ENCODE peak calls at places on chromosomes 11 and 22, in eight cellular contexts. G is adrenal gland, U is endodermal cell, A is neural progenitor cell, Y is HFFc6, E is progenitor cell of endocrine pancreas, X is fibroblast of mammary gland, I is fibroblast of pulmonary artery. C is an unnamed sample.

GRCh38 chr11:12013771-12014170 is 5.3 kb upstream of the DKK3 start:
- DNase-seq in Y (no peak), G (no peak), I (peak; percentile 15), X (no peak), U (no peak), E (no peak), A (no peak), C (no peak)

GRCh38 chr11:119254239-119254638 is 48.1 kb downstream of the CBL start:
- DNase-seq in E (no peak), U (no peak), Y (no peak), I (no peak), G (no peak), X (no peak), A (no peak), C (no peak)

GRCh38 chr22:29475550-29475949 is 4.5 kb upstream of the NEFH start:
- DNase-seq in G (no peak), U (no peak), X (no peak), E (no peak), Y (no peak), A (no peak), I (no peak), C (no peak)

GRCh38 chr11:115576606-115577005 is 72.4 kb upstream of the CADM1 start:
- DNase-seq in E (no peak), Y (no peak), A (no peak), U (no peak), I (no peak), G (no peak), X (no peak), C (no peak)

GRCh38 chr22:49134076-49134475 is 693.6 kb downstream of the BRD1 start:
- DNase-seq in X (no peak), A (no peak), I (no peak), G (no peak), Y (no peak), E (no peak), U (no peak), C (no peak)

GRCh38 chr22:21736084-21736642 is 569 bp upstream of the YPEL1 start:
- DNase-seq in Y (no peak), I (no peak), A (no peak), U (no peak), G (no peak), X (no peak), E (no peak), C (no peak)

GRCh38 chr11:76587810-76588454 is 82.6 kb downstream of the LRRC32 start:
- DNase-seq in E (no peak), Y (no peak), I (no peak), X (no peak), G (no peak), U (no peak), A (no peak), C (no peak)

GRCh38 chr11:114587398-114587953 is 8.1 kb downstream of the NXPE4 start:
- DNase-seq in E (no peak), X (no peak), A (no peak), G (no peak), U (no peak), Y (no peak), I (no peak), C (no peak)

GRCh38 chr22:30309981-30310672 is 16.6 kb downstream of the TBC1D10A start:
- DNase-seq in A (no peak), Y (no peak), U (no peak), X (peak; percentile 45), E (no peak), G (no peak), I (no peak), C (no peak)

GRCh38 chr22:27952779-27953178 is 33.7 kb upstream of the PITPNB start:
- DNase-seq in U (no peak), E (no peak), I (peak; percentile 40), Y (no peak), X (peak; percentile 17), A (no peak), G (no peak), C (no peak)

GRCh38 chr11:82889133-82890001 is 10.9 kb downstream of the PRCP start:
- DNase-seq in I (no peak), Y (no peak), X (peak; percentile 32), A (no peak), G (no peak), U (peak; percentile 56), E (no peak), C (no peak)

GRCh38 chr22:40975346-40975745 is 24.2 kb downstream of the RBX1 start:
- DNase-seq in E (no peak), U (no peak), X (peak; percentile 28), Y (peak; percentile 5), G (no peak), A (no peak), I (no peak), C (no peak)
- TF ChIP-seq CTCF in E (no peak), U (no peak), X (no peak), Y (no peak), G (no peak), A (no peak), I (no peak), C (no peak)

GRCh38 chr11:8234910-8235309 is 28.8 kb downstream of the LMO1 start:
- DNase-seq in I (no peak), E (no peak), Y (no peak), G (no peak), U (no peak), A (no peak), X (no peak), C (no peak)

GRCh38 chr11:8232849-8233606 is 30.6 kb downstream of the LMO1 start:
- DNase-seq in Y (no peak), E (no peak), I (no peak), A (no peak), U (no peak), G (no peak), X (no peak), C (no peak)

GRCh38 chr11:8233691-8234424 is 29.8 kb downstream of the LMO1 start:
- DNase-seq in E (no peak), Y (no peak), G (peak; percentile 78), U (no peak), X (peak; percentile 47), A (no peak), I (no peak), C (no peak)

GRCh38 chr11:8235925-8236324 is 27.8 kb downstream of the LMO1 start:
- DNase-seq in I (no peak), G (no peak), A (no peak), U (no peak), Y (no peak), E (no peak), X (no peak), C (no peak)

GRCh38 chr11:8234425-8234821 is 29.3 kb downstream of the LMO1 start:
- DNase-seq in X (no peak), A (no peak), U (peak; percentile 70), G (peak; percentile 26), I (no peak), Y (no peak), E (no peak), C (no peak)
- TF ChIP-seq CTCF in X (no peak), A (peak; percentile 20), U (peak; percentile 52), G (no peak), I (no peak), Y (no peak), E (no peak), C (no peak)

GRCh38 chr11:2126520-2127085 is 12.6 kb downstream of the IGF2 start:
- DNase-seq in X (no peak), G (no peak), A (no peak), I (no peak), E (no peak), Y (no peak), U (no peak), C (no peak)
- TF ChIP-seq CTCF in X (no peak), G (no peak), A (no peak), I (no peak), E (no peak), Y (no peak), U (no peak), C (no peak)

DNA sequence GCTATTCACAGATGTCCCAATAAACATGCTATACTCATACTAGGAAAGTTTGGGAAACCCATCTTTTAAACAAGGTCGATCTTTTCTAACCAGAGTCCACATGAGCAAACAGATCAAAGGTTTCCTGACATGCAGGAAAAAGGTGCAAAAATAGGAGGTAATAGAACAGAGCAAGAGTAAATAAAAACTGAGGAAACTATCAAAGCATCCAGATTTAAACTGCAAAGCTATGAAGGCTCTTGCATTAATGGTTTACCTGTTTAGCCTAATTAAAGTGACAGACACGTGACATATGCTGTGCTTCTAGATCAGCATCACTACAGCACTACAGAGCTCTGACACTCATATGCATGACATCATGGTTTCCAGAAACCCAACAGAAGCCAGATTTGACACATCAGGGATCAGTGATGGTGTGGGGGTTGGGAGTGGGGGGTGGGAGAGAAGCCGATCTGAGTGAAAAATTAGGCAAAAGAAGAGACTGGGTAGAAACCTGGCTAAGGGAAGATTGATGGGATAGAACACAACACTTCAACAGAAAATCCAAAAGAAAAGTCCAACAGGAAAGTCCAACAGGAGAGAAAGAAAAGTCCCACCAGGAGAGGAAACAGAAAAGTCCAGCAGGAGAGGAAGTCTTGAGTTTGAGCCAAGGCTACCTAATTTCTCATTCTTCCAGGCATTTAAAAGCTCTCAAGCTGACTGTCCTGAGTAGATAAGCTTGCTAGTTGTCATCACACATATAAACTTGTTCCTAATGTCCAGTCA is 262.3 kb downstream of the SOX6 start:
- DNase-seq in U (no peak), I (no peak), E (no peak), Y (no peak), G (no peak), X (no peak), A (no peak), C (no peak)
- TF ChIP-seq CTCF in U (no peak), I (no peak), E (no peak), Y (no peak), G (no peak), X (no peak), A (no peak), C (no peak)

GRCh38 chr11:777288-778255 is at the start of gene GATD1:
- DNase-seq in X (peak; percentile 74), U (peak; percentile 97), Y (peak; percentile 80), I (peak; percentile 86), E (peak; percentile 95), G (peak; percentile 88), A (peak; percentile 96), C (peak; percentile 72)

GRCh38 chr11:779120-779954 is 2.0 kb upstream of the GATD1 start:
- DNase-seq in A (no peak), X (no peak), U (peak; percentile 45), Y (no peak), G (no peak), E (no peak), I (no peak), C (no peak)

GRCh38 chr11:782264-783174 is 5.2 kb upstream of the GATD1 start:
- DNase-seq in E (no peak), Y (no peak), U (no peak), A (no peak), I (no peak), X (no peak), G (no peak), C (no peak)

GRCh38 chr11:776459-777287 is 614 bp downstream of the GATD1 start:
- DNase-seq in E (peak; percentile 40), U (peak; percentile 91), X (no peak), I (no peak), G (peak; percentile 44), A (peak; percentile 90), Y (no peak), C (no peak)

GRCh38 chr11:779955-780532 is 2.8 kb upstream of the GATD1 start:
- DNase-seq in A (no peak), E (no peak), I (no peak), G (no peak), U (no peak), Y (no peak), X (no peak), C (no peak)
- TF ChIP-seq CTCF in A (no peak), E (no peak), I (no peak), G (no peak), U (no peak), Y (no peak), X (no peak), C (no peak)